ENCODE peak calls at places on chromosomes 5 and 9, in nine cellular contexts. J is lower leg skin; X is stimulated activated effector memory CD8-positive, alpha-beta T cell treated with anti-CD3 and anti-CD28 coated beads, Interleukin-12 subunit alpha, Interleukin-12 subunit beta, amount 100 ng/mL, for 72 hours; H is T-cell; P is ACHN; N is GM20000; A is neural crest cell; K is GM19239; C is T follicular helper cell. I is an unnamed sample.

GRCh38 chr5:173767580-173768266 is 120.4 kb upstream of the CPEB4 start:
- DNase-seq in J (no peak), X (no peak), H (no peak), P (no peak), N (no peak), A (no peak), K (no peak), C (no peak), I (no peak)

GRCh38 chr9:137453643-137454081 is 5.5 kb downstream of the NSMF start:
- DNase-seq in J (peak; percentile 95), X (peak; percentile 74), H (peak; percentile 61), P (no peak), N (peak; percentile 96), A (peak; percentile 72), K (peak; percentile 94), C (peak; percentile 54), I (peak; percentile 80)

GRCh38 chr9:93193373-93193725 is 9.4 kb downstream of the WNK2 start:
- DNase-seq in J (no peak), X (no peak), H (no peak), P (no peak), N (no peak), A (no peak), K (no peak), C (no peak), I (no peak)

GRCh38 chr5:74589204-74590056 is 51.1 kb downstream of the ENC1 start:
- DNase-seq in J (no peak), X (no peak), H (no peak), P (no peak), N (no peak), A (no peak), K (no peak), C (no peak), I (no peak)

GRCh38 chr5:172941067-172941516 is 18.1 kb upstream of the RPL26L1 start:
- DNase-seq in J (no peak), X (no peak), H (no peak), P (no peak), N (no peak), A (no peak), K (no peak), C (no peak), I (no peak)

GRCh38 chr9:119559986-119560385 is 190.8 kb upstream of the BRINP1 start:
- DNase-seq in J (no peak), X (no peak), H (no peak), P (no peak), N (no peak), A (no peak), K (no peak), C (no peak), I (no peak)

GRCh38 chr9:7637073-7637472 is 162.5 kb downstream of the DMAC1 start:
- DNase-seq in J (no peak), X (no peak), H (no peak), P (no peak), N (no peak), A (no peak), K (no peak), C (no peak), I (no peak)

GRCh38 chr5:142715291-142715690 is 29.4 kb upstream of the FGF1 start:
- DNase-seq in J (no peak), X (no peak), H (no peak), P (no peak), N (no peak), A (no peak), K (no peak), C (no peak), I (peak; percentile 59)

I was measured in ascending aorta.